ENCODE peak calls at places on chromosomes 3 and 15, in ten cellular contexts. Y is spleen, C is upper lobe of left lung, Q is endothelial cell of umbilical vein, F is breast epithelium, M is transverse colon, I is HCT116, Z is suprapubic skin, W is Panc1, S is GM23338. R is an unnamed sample.
A peak's percentile ranks its signal among the peaks of the same experiment; 100 is the strongest.

GRCh38 chr15:73078722-73079121 is 26.5 kb downstream of the NEO1 start:
- DNase-seq in C (no peak), Y (no peak), Q (no peak), W (no peak), F (no peak), S (peak; percentile 26), M (peak; percentile 30), I (no peak), Z (no peak), R (no peak)

GRCh38 chr3:141489184-141489583 is 2.4 kb downstream of the RASA2 start:
- DNase-seq in M (no peak), Z (no peak), F (no peak), C (no peak), W (no peak), S (no peak), I (no peak), Y (no peak), Q (no peak), R (no peak)

GRCh38 chr3:11120091-11120845 is 34.0 kb upstream of the HRH1 start:
- DNase-seq in Y (no peak), W (no peak), I (no peak), F (no peak), C (peak; percentile 22), Q (no peak), M (no peak), S (no peak), Z (no peak), R (no peak)

GRCh38 chr3:120349819-120350125 is 618 bp upstream of the LRRC58 start:
- DNase-seq in Y (no peak), W (no peak), Z (no peak), I (no peak), Q (no peak), S (peak; percentile 58), M (no peak), F (no peak), C (no peak), R (no peak)

GRCh38 chr3:100708644-100708988 is 678 bp upstream of the TFG start:
- DNase-seq in F (no peak), W (no peak), Y (no peak), Q (peak; percentile 7), M (no peak), C (no peak), Z (no peak), S (no peak), I (no peak), R (no peak)

GRCh38 chr15:84949845-84950569 is 31.6 kb upstream of the PDE8A start:
- DNase-seq in Q (no peak), S (no peak), Z (no peak), W (no peak), F (no peak), I (no peak), C (no peak), M (no peak), Y (no peak), R (no peak)

GRCh38 chr3:117104381-117104780 is 394.8 kb downstream of the TUSC7 start:
- DNase-seq in I (no peak), M (no peak), Y (no peak), W (no peak), Q (no peak), S (no peak), F (no peak), C (no peak), Z (no peak), R (no peak)

GRCh38 chr3:136194409-136195257 is 1.5 kb downstream of the MSL2 start:
- DNase-seq in Q (peak; percentile 49), Z (no peak), M (peak; percentile 52), W (no peak), F (no peak), C (no peak), I (no peak), Y (peak; percentile 87), S (peak; percentile 61), R (peak; percentile 89)

GRCh38 chr15:32730677-32731654 is 13.2 kb downstream of the GREM1 start:
- DNase-seq in Z (no peak), Q (peak; percentile 5), F (no peak), W (no peak), Y (no peak), I (peak; percentile 55), C (peak; percentile 89), S (peak; percentile 83), M (peak; percentile 89), R (no peak)

GRCh38 chr3:13505147-13506130 is 25.3 kb downstream of the HDAC11 start:
- DNase-seq in S (no peak), W (no peak), I (no peak), Y (peak; percentile 68), F (no peak), M (no peak), Z (no peak), Q (no peak), C (peak; percentile 55), R (no peak)

GRCh38 chr3:45528429-45528828 is 66.1 kb upstream of the LIMD1 start:
- DNase-seq in F (no peak), W (no peak), C (no peak), M (no peak), S (no peak), Z (no peak), Y (no peak), I (no peak), Q (no peak), R (no peak)

GRCh38 chr3:55169608-55170010 is 241.8 kb upstream of the LRTM1 start:
- DNase-seq in Y (no peak), Q (no peak), F (no peak), W (no peak), C (no peak), M (no peak), I (no peak), Z (no peak), S (no peak), R (no peak)

DNA sequence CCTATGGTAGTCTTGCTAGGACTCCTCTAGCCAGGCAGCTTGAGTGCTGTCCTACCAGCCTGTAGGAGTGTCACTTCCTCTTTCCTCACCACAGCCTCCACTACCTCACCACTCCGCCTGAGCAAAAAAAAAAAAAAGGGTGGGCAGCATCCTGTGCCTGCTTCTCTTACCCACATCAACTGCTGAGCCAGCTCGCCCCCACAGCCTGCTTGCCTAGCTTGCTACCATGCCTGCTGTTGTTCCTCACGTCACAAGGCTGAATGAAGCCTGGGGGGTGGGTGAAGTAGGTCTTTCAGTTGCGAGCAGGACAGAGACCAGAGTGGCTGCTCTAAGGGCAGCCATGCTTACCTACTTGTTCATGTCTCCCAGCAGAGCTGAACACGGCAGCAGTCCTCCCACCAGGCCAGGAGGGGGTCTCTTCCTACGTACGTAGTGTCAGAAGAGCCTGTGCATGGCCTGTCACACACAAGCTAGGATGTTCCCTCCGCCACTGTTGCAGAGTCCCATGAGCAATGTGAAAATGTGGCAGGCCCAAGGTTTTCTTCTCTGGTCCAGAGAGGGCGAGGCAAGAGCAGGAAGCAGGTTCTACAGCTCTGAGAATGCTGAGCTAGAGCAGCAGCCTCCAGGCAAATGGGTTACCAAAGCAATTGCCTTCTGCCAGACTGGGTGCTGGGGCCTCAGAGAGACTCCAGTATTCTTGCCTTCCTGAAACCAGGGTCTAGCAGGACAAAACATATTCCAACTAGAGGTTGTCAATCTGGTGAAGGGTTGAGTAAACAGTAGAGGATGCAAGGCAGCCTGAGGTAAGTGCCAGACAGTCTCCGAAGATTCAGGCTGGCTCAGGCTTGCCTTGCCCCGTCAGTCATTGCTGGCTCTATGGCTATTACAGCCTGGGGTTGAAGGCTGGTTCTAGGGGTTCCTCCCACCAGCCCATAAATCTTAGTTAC is 8.0 kb downstream of the PPM1M start:
- DNase-seq in W (no peak), S (no peak), I (no peak), M (peak; percentile 68), C (no peak), F (no peak), Y (peak; percentile 94), Z (peak; percentile 76), Q (peak; percentile 22), R (peak; percentile 93)
- TF ChIP-seq POLR2AphosphoS5 in W (no peak), S (no peak), I (no peak), M (no peak), C (peak; percentile 22), F (no peak), Y (peak; percentile 60), Z (no peak), Q (no peak), R (peak; percentile 93)

DNA sequence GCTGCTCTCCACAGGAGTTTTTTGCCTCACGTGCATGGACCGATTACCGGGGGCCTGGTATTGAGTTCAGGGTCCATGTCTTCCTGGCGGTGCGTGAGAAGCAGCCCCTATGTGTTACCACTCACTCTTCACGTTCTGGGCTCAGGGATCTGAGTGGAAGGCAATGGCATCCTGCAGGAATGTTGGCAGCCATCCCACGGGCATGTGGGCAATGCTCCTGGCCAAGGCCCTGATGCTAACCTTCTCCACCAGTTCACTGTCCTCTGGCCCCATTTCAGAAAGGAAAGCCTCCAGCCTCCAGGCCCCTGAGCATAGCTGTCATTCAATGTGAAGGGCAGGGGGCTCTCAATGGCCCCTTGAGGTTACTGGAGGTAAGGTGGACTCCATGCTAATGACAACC is 43.0 kb upstream of the KY start:
- DNase-seq in Q (no peak), I (no peak), Y (no peak), S (no peak), Z (no peak), M (no peak), F (no peak), W (no peak), C (no peak), R (no peak)
- H3K4me3 ChIP-seq in Q (no peak overlapping the region), I (no peak overlapping the region), Y (no peak overlapping the region), S (no peak overlapping the region), Z (no peak overlapping the region), M (no peak overlapping the region), F (no peak overlapping the region), W (no peak overlapping the region), C (no peak overlapping the region), R (no peak overlapping the region)

GRCh38 chr3:170423001-170423615 is 4.4 kb downstream of the CLDN11 start:
- DNase-seq in I (no peak), F (no peak), M (no peak), W (no peak), Y (no peak), C (peak; percentile 47), S (no peak), Q (no peak), Z (no peak), R (no peak)

GRCh38 chr3:170426240-170426797 is 7.7 kb downstream of the CLDN11 start:
- DNase-seq in Y (no peak), I (no peak), Z (no peak), F (no peak), Q (no peak), S (no peak), C (no peak), M (no peak), W (no peak), R (no peak)

GRCh38 chr3:170424879-170425278 is 6.2 kb downstream of the CLDN11 start:
- DNase-seq in F (no peak), Q (peak; percentile 30), W (no peak), Y (no peak), S (no peak), Z (no peak), I (no peak), C (no peak), M (no peak), R (no peak)

GRCh38 chr3:170428095-170428494 is 9.4 kb downstream of the CLDN11 start:
- DNase-seq in Y (no peak), F (no peak), S (no peak), M (no peak), Z (no peak), W (no peak), Q (no peak), I (no peak), C (no peak), R (no peak)

GRCh38 chr3:170425491-170426239 is 7.0 kb downstream of the CLDN11 start:
- DNase-seq in F (no peak), Q (no peak), C (no peak), Z (no peak), Y (peak; percentile 60), I (no peak), S (peak; percentile 21), M (no peak), W (no peak), R (no peak)
- TF ChIP-seq POLR2AphosphoS5 in F (no peak), Q (no peak), C (no peak), Z (no peak), Y (no peak), I (no peak), S (no peak), M (no peak), W (no peak), R (no peak)

GRCh38 chr15:76150508-76150907 is 90.7 kb downstream of the TMEM266 start:
- DNase-seq in F (no peak), W (no peak), Q (no peak), Y (no peak), C (peak; percentile 20), I (no peak), M (peak; percentile 14), Z (no peak), S (no peak), R (peak; percentile 82)
- H3K4me3 ChIP-seq in F (peak overlapping the region; percentile 9), W (no peak overlapping the region), Q (no peak overlapping the region), Y (no peak overlapping the region), C (no peak overlapping the region), I (no peak overlapping the region), M (no peak overlapping the region), Z (peak overlapping the region; percentile 12), S (no peak overlapping the region), R (no peak overlapping the region)